ENCODE peak calls at places on chromosomes 3 and 15, in six cellular contexts. E, I, P, M, N and X are unnamed samples.

GRCh38 chr3:9932843-9933560 is 632 bp upstream of the CRELD1 start:
- DNase-seq in P (peak), I (peak), M (peak), N (peak), E (peak), X (peak)

GRCh38 chr15:70956596-70956995 is 64.0 kb downstream of the LRRC49 start:
- DNase-seq in M (no peak), E (no peak), P (no peak), N (no peak), I (no peak), X (no peak)

GRCh38 chr3:10380906-10381795 is 60.2 kb upstream of the SEC13 start:
- DNase-seq in N (no peak), I (no peak), M (no peak), P (no peak), E (no peak), X (no peak)

GRCh38 chr15:98433856-98434255 is 214.5 kb upstream of the IGF1R start:
- DNase-seq in I (no peak), N (no peak), M (no peak), E (no peak), P (no peak), X (no peak)

GRCh38 chr3:162224736-162225135 is 728.1 kb downstream of the OTOL1 start:
- DNase-seq in N (no peak), I (no peak), P (no peak), M (no peak), E (no peak), X (no peak)

GRCh38 chr3:134846943-134847342 is 51.9 kb downstream of the EPHB1 start:
- DNase-seq in M (peak), N (peak), I (no peak), P (peak), E (no peak), X (no peak)

GRCh38 chr3:44114142-44114541 is 127.5 kb upstream of the TOPAZ1 start:
- DNase-seq in P (no peak), E (peak), I (no peak), N (peak), M (peak), X (peak)

GRCh38 chr3:184543256-184543655 is 18.3 kb upstream of the EPHB3 start:
- DNase-seq in E (no peak), I (peak), M (no peak), N (no peak), P (no peak), X (no peak)

GRCh38 chr15:95018888-95019545 is 787.7 kb downstream of the MCTP2 start:
- DNase-seq in M (no peak), N (peak), P (peak), I (no peak), E (no peak), X (no peak)

GRCh38 chr3:187970106-187970505 is 183.9 kb upstream of the LPP start:
- DNase-seq in N (no peak), E (no peak), M (no peak), I (no peak), P (no peak), X (no peak)

GRCh38 chr15:88704791-88705768 is 66.3 kb downstream of the ISG20 start:
- DNase-seq in M (peak), P (no peak), N (no peak), I (peak), E (peak), X (peak)

GRCh38 chr15:64112904-64113303 is 17.1 kb downstream of the SNX1 start:
- DNase-seq in I (no peak), P (no peak), N (no peak), E (no peak), M (no peak), X (no peak)

GRCh38 chr3:15303216-15303615 is 29.2 kb downstream of the SH3BP5 start:
- DNase-seq in M (no peak), P (no peak), I (peak), N (no peak), E (no peak), X (no peak)

GRCh38 chr15:63059075-63059474 is 16.5 kb downstream of the TPM1 start:
- DNase-seq in P (no peak), M (no peak), E (no peak), I (no peak), N (no peak), X (no peak)

GRCh38 chr3:196220587-196220986 is 4.3 kb downstream of the SLC51A start:
- DNase-seq in I (no peak), N (no peak), M (no peak), P (no peak), E (no peak), X (no peak)

GRCh38 chr3:57803647-57804081 is 47.6 kb downstream of the SLMAP start:
- DNase-seq in E (peak), P (peak), I (no peak), N (peak), M (no peak), X (no peak)